ENCODE peak calls at places on chromosomes 12 and 14, in eight cellular contexts. A, B, T, L, J, X, V and H are unnamed samples.
A peak's percentile ranks its signal among the peaks of the same experiment; 100 is the strongest.

GRCh38 chr12:63968685-63969084 is 124.2 kb downstream of the SRGAP1 start:
- DNase-seq in X (no peak), V (no peak), J (no peak), T (no peak), B (no peak), A (no peak), L (no peak), H (no peak)

GRCh38 chr14:30779210-30779609 is 95.1 kb upstream of the COCH start:
- DNase-seq in V (peak; percentile 3), L (no peak), A (no peak), T (peak; percentile 10), B (no peak), J (no peak), X (no peak), H (peak; percentile 50)

GRCh38 chr12:40980346-40981005 is 207.6 kb upstream of the PDZRN4 start:
- DNase-seq in A (no peak), X (no peak), V (no peak), B (no peak), T (no peak), J (no peak), L (no peak), H (no peak)

GRCh38 chr12:40834321-40834720 is 142.1 kb downstream of the CNTN1 start:
- DNase-seq in J (no peak), X (no peak), T (no peak), L (no peak), B (no peak), V (no peak), A (no peak), H (no peak)

GRCh38 chr12:38162013-38162412 is 154.6 kb upstream of the ALG10B start:
- DNase-seq in L (no peak), J (no peak), V (no peak), T (no peak), B (no peak), A (no peak), X (no peak), H (no peak)

GRCh38 chr12:118190266-118190665 is 54.3 kb downstream of the PEBP1 start:
- DNase-seq in L (peak; percentile 10), T (peak; percentile 12), B (no peak), V (peak; percentile 48), X (no peak), A (no peak), J (no peak), H (peak; percentile 52)

GRCh38 chr12:3552726-3553045 is 61.7 kb downstream of the PRMT8 start:
- DNase-seq in X (no peak), A (no peak), L (no peak), T (no peak), V (no peak), J (no peak), B (no peak), H (no peak)

GRCh38 chr12:123900898-123901376 is 71.7 kb downstream of the CCDC92 start:
- DNase-seq in T (no peak), A (no peak), J (no peak), L (peak; percentile 78), B (no peak), V (no peak), X (peak; percentile 55), H (no peak)

GRCh38 chr12:117112268-117112595 is 13.0 kb upstream of the TESC start:
- DNase-seq in T (no peak), L (no peak), A (no peak), B (no peak), J (no peak), V (no peak), X (no peak), H (no peak)

DNA sequence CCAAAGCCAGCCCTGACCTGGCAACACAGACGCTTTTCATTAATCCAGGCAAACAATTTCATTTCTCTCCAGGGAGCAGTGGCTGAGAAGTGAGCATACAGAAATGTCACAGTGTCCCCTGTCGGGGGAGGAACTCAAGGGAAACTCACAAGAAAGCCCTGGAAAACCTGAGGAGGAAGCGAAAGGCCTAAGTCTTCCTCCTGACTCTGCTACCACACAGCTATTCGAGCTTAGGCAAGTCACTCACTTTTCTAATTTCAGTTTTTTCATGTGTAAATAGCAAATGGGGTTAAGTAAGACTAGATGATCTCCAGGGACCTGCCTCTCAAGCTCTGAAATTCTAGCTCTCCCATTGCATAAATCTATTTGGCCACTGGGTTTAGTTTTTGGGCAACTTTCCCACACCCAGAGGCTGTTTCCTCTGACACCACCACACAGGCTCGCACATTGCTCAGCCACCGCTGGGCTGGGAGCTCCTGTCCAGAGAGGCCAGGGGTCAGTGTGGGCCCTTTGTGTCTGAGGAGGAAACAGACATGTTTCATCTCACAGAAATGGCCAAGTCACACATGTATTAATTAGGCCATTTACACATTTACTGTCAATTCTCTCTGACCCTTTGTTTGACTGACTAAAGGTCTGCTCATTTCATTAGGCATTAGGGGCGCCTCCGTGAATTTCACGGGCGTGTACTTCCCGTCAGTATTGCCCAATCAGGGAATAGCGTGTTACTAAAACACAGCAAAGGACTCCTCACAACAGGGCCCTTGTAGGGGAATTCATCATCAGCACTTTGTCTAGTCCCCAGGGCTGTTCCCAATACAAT is 9.8 kb upstream of the PNMA1 start:
- DNase-seq in T (peak; percentile 96), A (peak; percentile 74), X (peak; percentile 92), J (no peak), L (peak; percentile 35), B (no peak), V (peak; percentile 99), H (peak; percentile 99)
- TF ChIP-seq CTCF in T (peak; percentile 26), A (no peak), X (peak; percentile 42), J (peak; percentile 36), L (no peak), B (no peak), V (no peak), H (no peak)

GRCh38 chr12:65232490-65233077 is 45.9 kb upstream of the MSRB3 start:
- DNase-seq in A (no peak), B (no peak), L (peak; percentile 39), J (no peak), T (no peak), X (no peak), V (peak; percentile 56), H (peak; percentile 43)

GRCh38 chr12:65229441-65229840 is 49.0 kb upstream of the MSRB3 start:
- DNase-seq in A (no peak), T (peak; percentile 66), L (no peak), B (peak; percentile 17), X (no peak), J (no peak), V (peak; percentile 80), H (peak; percentile 67)
- H3K4me3 ChIP-seq in A (no peak overlapping the region), T (no peak overlapping the region), L (no peak overlapping the region), B (no peak overlapping the region), X (no peak overlapping the region), J (no peak overlapping the region), V (no peak overlapping the region), H (no peak overlapping the region)

DNA sequence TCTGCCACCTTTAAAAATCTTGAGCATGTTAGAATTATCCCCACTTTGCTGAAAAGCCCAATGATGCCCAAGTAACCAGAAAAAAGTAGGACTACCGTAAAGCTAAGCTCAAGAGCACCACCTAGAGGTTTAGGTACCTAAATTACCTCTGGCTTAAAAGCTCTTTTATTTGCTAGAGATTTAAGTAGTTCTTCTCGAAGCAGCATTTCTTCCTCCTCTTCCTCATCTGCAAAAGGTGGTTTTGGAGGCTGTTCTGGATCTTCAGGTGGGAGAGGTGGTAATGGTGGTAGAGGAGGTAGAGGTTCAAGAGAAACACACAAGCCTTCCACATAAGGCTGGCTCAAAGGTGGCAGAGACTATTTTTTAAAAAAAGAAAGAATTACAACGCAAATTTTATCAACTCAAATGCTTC is 26.9 kb downstream of the ZFC3H1 start:
- DNase-seq in T (peak; percentile 35), V (peak; percentile 85), J (peak; percentile 12), X (no peak), A (no peak), L (peak; percentile 93), B (peak; percentile 26), H (peak; percentile 69)
- TF ChIP-seq CTCF in T (peak; percentile 77), V (peak; percentile 93), J (peak; percentile 65), X (peak; percentile 85), A (peak; percentile 25), L (peak; percentile 92), B (peak; percentile 64), H (peak; percentile 79)

GRCh38 chr14:96086574-96087077 is 47.5 kb downstream of the C14orf132 start:
- DNase-seq in J (no peak), V (no peak), T (no peak), X (peak; percentile 76), B (no peak), A (no peak), L (no peak), H (no peak)
- H3K4me3 ChIP-seq in J (no peak overlapping the region), V (no peak overlapping the region), T (no peak overlapping the region), X (no peak overlapping the region), B (no peak overlapping the region), A (no peak overlapping the region), L (no peak overlapping the region), H (no peak overlapping the region)

GRCh38 chr12:121626853-121627623 is 708 bp downstream of the ORAI1 start:
- DNase-seq in B (no peak), J (no peak), L (peak; percentile 88), V (peak; percentile 64), X (peak; percentile 71), A (peak; percentile 49), T (peak; percentile 52), H (peak; percentile 73)

GRCh38 chr12:121630791-121631190 is 4.5 kb downstream of the ORAI1 start:
- DNase-seq in V (no peak), X (no peak), L (no peak), J (no peak), A (no peak), B (no peak), T (no peak), H (no peak)

GRCh38 chr12:121628536-121628935 is 2.2 kb downstream of the ORAI1 start:
- DNase-seq in J (no peak), T (no peak), X (no peak), A (no peak), L (no peak), V (no peak), B (no peak), H (no peak)

GRCh38 chr12:121628037-121628436 is 1.7 kb downstream of the ORAI1 start:
- DNase-seq in V (no peak), L (no peak), A (peak; percentile 55), B (no peak), J (no peak), T (no peak), X (no peak), H (peak; percentile 28)

DNA sequence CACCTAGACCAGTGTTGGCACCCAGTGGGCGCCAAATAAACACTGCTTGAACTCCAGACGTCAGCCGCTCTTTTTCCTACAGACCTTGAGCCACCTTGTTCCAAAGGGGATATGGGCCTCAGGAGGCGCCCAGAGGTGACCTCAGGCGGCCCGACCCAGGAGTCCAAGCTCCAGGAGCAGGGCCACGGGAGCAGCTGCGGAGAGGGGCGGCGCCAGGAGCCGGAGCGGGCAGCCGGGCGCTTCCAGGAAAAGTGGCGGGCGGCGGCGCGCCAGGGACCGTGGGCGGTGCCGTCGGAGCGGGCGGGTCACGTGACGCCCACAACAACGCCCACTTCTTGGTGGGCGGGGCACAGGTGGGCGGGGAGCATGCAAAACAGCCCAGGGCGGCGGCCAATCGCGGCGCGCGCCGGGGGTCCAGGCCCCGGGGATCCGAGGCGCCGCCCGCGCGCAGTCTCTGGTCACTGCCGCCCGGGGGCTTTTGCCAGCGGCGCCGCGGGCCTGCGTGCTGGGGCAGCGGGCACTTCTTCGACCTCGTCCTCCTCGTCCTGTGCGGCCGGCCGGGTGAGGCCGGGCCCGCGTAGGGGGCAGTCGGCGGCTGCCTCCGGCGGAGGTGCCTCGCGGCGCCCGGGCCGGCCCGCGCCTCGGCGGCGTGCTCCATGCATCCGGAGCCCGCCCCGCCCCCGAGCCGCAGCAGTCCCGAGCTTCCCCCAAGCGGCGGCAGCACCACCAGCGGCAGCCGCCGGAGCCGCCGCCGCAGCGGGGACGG is at the start of gene ORAI1:
- DNase-seq in V (peak; percentile 93), J (peak; percentile 63), L (peak; percentile 95), B (no peak), A (peak; percentile 98), X (peak; percentile 92), T (peak; percentile 85), H (peak; percentile 94)
- TF ChIP-seq CTCF in V (no peak), J (peak; percentile 31), L (no peak), B (no peak), A (no peak), X (peak; percentile 41), T (peak; percentile 4), H (no peak)